ENCODE peak calls at places on chromosomes 11 and 22, in seven cellular contexts. E is pancreas; N is suprapubic skin; I is CD8-positive, alpha-beta T cell; C is GM23338; D is thoracic aorta; S is OCI-LY7. W is an unnamed sample. For H3K36me3, the result is how much of the 10 kb centered on the place peaks cover.

GRCh38 chr22:18076060-18076497 is 1.7 kb upstream of the PEX26 start:
- DNase-seq in E (no peak), N (no peak), I (peak), C (peak), D (no peak), S (peak), W (no peak)

GRCh38 chr11:48041877-48042698 is 61.7 kb downstream of the PTPRJ start:
- DNase-seq in E (no peak), N (no peak), I (no peak), C (no peak), D (no peak), S (no peak), W (no peak)

GRCh38 chr11:19905280-19905853 is 192.7 kb downstream of the NAV2 start:
- DNase-seq in E (no peak), N (no peak), I (no peak), C (peak), D (no peak), S (peak), W (no peak)

GRCh38 chr11:7165911-7166310 is 77.1 kb downstream of the RBMXL2 start:
- DNase-seq in E (no peak), N (no peak), I (no peak), C (no peak), D (no peak), S (no peak), W (no peak)

GRCh38 chr11:61747389-61748285 is 4.8 kb upstream of the MYRF start:
- DNase-seq in E (peak), N (no peak), I (no peak), C (peak), D (peak), S (peak), W (no peak)

GRCh38 chr11:2376751-2377451 is at the start of gene CD81:
- DNase-seq in E (peak), N (no peak), I (peak), C (no peak), D (no peak), S (peak), W (peak)

GRCh38 chr22:17808688-17809403 is 34.6 kb upstream of the BID start:
- DNase-seq in E (no peak), N (no peak), I (no peak), C (no peak), D (no peak), S (no peak), W (no peak)

GRCh38 chr11:64719406-64719805 is 3.6 kb downstream of the NRXN2 start:
- DNase-seq in E (peak), N (no peak), I (no peak), C (no peak), D (no peak), S (no peak), W (no peak)

GRCh38 chr11:35163209-35163608 is 24.2 kb downstream of the CD44 start:
- DNase-seq in E (no peak), N (no peak), I (no peak), C (no peak), D (no peak), S (no peak), W (no peak)

DNA sequence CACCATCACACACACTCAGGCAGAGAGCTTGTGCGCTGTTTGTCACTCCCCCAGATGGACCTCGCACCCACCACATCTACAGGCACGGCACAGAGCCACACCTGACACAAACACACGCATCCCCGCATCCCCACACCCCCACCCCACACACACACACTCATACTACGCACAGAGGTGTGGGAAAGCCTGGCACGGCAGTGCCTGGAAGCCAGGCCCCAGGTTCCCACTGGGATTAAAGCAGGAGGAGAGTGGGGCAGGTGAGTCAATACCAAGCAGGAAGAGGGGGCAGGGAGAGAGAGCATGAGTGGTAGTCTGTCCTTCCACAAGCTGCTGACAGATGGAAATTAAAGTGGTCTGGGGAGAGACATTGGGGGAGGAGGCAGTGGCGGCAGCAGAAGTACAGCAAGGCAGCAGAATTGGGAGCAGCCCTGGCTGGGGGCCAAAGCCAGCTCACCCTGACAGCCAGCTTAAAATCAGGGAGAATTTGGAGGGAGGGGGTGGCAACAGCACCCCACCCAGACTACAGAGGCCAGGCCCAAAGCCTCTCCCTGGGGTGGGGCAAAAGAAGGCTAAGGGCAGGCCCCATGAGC is 20.7 kb downstream of the TNKS1BP1 start:
- DNase-seq in E (peak), N (peak), I (no peak), C (no peak), D (no peak), S (no peak), W (no peak)
- H3K36me3 ChIP-seq in E (under half), N (under half), I (under half), C (under half), D (half or more), S (under half), W (under half)

GRCh38 chr11:86122773-86123172 is 53.9 kb upstream of the PICALM start:
- DNase-seq in E (no peak), N (no peak), I (no peak), C (no peak), D (no peak), S (no peak), W (no peak)
- H3K4me3 ChIP-seq in E (no peak), N (no peak), I (no peak), C (no peak), D (no peak), S (no peak), W (no peak)

GRCh38 chr22:41181349-41182241 is 23.5 kb upstream of the L3MBTL2 start:
- DNase-seq in E (no peak), N (peak), I (no peak), C (peak), D (no peak), S (no peak), W (no peak)
- H3K27ac ChIP-seq in E (no peak), N (no peak), I (no peak), C (peak), D (peak), S (no peak), W (no peak)

GRCh38 chr22:46066691-46067090 is 83.6 kb upstream of the PPARA start:
- DNase-seq in E (peak), N (peak), I (no peak), C (no peak), D (no peak), S (no peak), W (no peak)
- H3K36me3 ChIP-seq in E (under half), N (under half), I (under half), C (under half), D (under half), S (under half), W (under half)

DNA sequence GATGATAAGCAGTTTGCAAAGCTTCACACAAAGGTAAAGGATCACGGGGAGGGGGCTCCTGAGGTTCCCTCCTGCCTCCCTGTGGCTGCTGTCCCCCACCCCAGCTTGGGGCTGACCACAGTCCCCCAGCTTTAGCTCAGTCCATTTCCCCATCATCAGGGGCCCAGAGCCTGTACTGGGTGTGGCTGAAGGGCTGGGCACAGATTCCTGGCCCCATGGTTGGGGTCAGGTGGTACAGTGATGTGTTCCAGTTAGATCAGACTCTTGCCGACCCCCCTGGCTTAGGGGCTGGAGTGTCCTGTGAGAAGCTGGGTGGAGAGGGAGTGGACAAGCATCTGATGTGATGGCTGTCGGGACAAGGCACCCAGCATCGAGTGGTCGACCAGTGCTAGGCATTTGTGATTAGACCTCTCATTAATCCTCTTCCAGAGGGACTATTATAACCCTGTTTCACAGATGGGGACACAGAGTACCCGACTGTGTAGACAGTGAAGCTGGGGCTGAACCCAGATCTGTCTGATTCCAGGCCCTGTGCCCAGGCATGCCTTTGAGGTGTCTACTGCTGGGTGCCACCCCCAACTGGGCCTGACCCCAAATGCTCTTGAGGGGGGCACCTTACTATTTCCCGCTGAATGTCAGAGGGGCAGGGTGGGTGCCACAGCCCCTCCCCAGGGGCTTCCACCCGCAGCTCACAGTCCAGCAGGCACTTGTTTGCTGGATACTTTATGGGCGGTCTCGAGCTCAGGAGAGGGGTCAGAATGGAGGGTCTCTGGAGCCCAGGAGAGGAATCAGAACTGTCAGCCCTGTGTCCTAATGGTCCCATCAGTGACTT is 4.3 kb downstream of the SHANK3 start:
- DNase-seq in E (peak), N (peak), I (no peak), C (no peak), D (no peak), S (no peak), W (no peak)
- H3K4me3 ChIP-seq in E (no peak), N (peak), I (no peak), C (no peak), D (no peak), S (no peak), W (no peak)

GRCh38 chr11:12085371-12086251 is 24.8 kb upstream of the MICAL2 start:
- DNase-seq in E (no peak), N (no peak), I (no peak), C (no peak), D (no peak), S (no peak), W (no peak)
- H3K27ac ChIP-seq in E (no peak), N (peak), I (no peak), C (no peak), D (peak), S (no peak), W (no peak)

DNA sequence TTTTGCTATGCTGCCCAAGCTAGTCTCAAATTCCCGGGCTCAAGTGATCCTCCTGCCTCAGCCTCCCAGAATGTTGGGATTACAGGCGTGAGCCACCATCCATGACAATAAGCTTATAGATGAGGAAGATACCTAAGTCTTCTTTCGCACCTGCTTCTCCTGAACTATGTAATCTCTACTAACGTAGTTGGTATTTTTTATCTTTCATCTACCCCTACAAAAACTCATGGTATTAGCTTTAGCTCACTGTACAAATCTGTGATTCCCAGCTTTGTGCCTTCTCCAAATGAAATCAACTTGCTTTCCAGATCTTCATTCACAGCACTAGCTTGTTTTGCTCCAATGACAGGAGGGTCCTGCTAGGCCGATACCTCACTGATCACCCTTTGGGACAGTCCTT is 36.4 kb downstream of the PI4KA start:
- DNase-seq in E (no peak), N (no peak), I (no peak), C (no peak), D (no peak), S (no peak), W (no peak)
- H3K36me3 ChIP-seq in E (under half), N (half or more), I (under half), C (under half), D (under half), S (half or more), W (half or more)

W was measured in naive thymus-derived CD4-positive, alpha-beta T cell.